ENCODE peak calls at places on chromosome 19, in ten cellular contexts. Y, A, S, P, N, W, M, Z, R and C are unnamed samples.

GRCh38 chr19:5338661-5339469 is 1.7 kb downstream of the PTPRS start:
- DNase-seq in P (no peak), R (peak), M (no peak), Z (peak), Y (no peak), N (no peak), A (no peak), W (no peak), S (no peak), C (no peak)

GRCh38 chr19:33529094-33529676 is 7.6 kb upstream of the PEPD start:
- DNase-seq in M (no peak), Y (peak), P (no peak), W (no peak), S (no peak), R (no peak), Z (no peak), A (no peak), N (no peak), C (no peak)

GRCh38 chr19:39237200-39238184 is 7.3 kb downstream of the IFNL3 start:
- DNase-seq in W (peak), M (peak), S (no peak), Y (peak), A (no peak), R (peak), P (peak), Z (no peak), N (peak), C (peak)

GRCh38 chr19:51365211-51366049 is 758 bp downstream of the ETFB start:
- DNase-seq in A (peak), Z (no peak), M (peak), Y (peak), P (peak), R (peak), N (peak), S (peak), W (no peak), C (no peak)

GRCh38 chr19:17420267-17420924 is 549 bp downstream of the MVB12A start:
- DNase-seq in A (no peak), R (peak), N (peak), Y (peak), P (peak), Z (no peak), S (peak), M (peak), W (no peak), C (peak)

GRCh38 chr19:5436101-5436947 is 18.9 kb upstream of the ZNRF4 start:
- DNase-seq in P (peak), R (peak), S (no peak), A (peak), W (no peak), M (no peak), N (peak), Z (peak), Y (no peak), C (peak)

GRCh38 chr19:50330365-50331078 is 1.3 kb upstream of the KCNC3 start:
- DNase-seq in N (peak), A (no peak), S (peak), R (peak), Y (peak), M (peak), W (peak), Z (peak), P (peak), C (peak)

GRCh38 chr19:44553478-44554171 is 24.1 kb upstream of the CEACAM20 start:
- DNase-seq in R (no peak), W (no peak), Z (no peak), S (no peak), N (peak), Y (no peak), P (no peak), A (peak), M (no peak), C (peak)

GRCh38 chr19:33114302-33114701 is 17.6 kb upstream of the WDR88 start:
- DNase-seq in R (no peak), S (no peak), A (no peak), Z (no peak), N (no peak), M (no peak), Y (no peak), W (peak), P (no peak), C (no peak)

GRCh38 chr19:46579286-46579944 is 21.7 kb upstream of the CALM3 start:
- DNase-seq in M (no peak), Z (no peak), R (no peak), W (no peak), Y (no peak), P (peak), N (no peak), A (no peak), S (peak), C (peak)

GRCh38 chr19:33864311-33864850 is 67.7 kb downstream of the KCTD15 start:
- DNase-seq in S (peak), Z (no peak), A (no peak), R (no peak), M (peak), P (no peak), N (no peak), W (no peak), Y (no peak), C (peak)

GRCh38 chr19:814108-815078 is 7.4 kb downstream of the PLPPR3 start:
- DNase-seq in Z (no peak), N (no peak), S (no peak), R (no peak), M (no peak), P (no peak), W (no peak), A (no peak), Y (peak), C (no peak)

GRCh38 chr19:1401138-1401888 is at the start of gene GAMT:
- DNase-seq in N (peak), A (no peak), R (peak), W (no peak), M (no peak), S (no peak), Z (peak), P (no peak), Y (peak), C (no peak)

DNA sequence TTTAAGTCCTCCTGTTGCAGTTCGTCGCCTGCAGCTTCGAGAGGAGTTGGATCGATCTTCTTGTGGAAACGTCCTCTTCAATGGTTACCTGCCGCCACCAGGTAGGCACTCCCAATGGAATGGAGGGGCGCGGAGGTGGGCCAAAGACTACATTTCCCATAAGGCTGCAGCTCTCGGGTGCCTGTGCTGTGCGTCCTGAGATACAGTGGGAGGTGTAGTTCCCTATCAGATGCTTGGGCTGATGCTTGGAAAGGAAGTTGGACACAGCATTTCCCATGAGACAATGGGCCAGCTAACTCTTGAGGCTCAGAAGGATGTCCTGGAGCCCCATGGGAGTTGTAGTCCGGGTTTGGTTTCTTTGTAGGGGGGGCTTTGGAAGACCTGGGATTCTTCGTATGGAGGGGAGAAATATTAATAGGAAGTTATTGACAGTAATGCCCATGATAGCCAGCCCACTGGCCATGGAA is 1.8 kb downstream of the SHKBP1 start:
- DNase-seq in N (peak), S (no peak), M (no peak), Z (no peak), W (no peak), Y (no peak), P (peak), R (no peak), A (no peak), C (no peak)
- H3K27ac ChIP-seq in N (no peak), S (no peak), M (no peak), Z (no peak), W (no peak), Y (no peak), P (no peak), R (no peak), A (no peak), C (no peak)

GRCh38 chr19:19525611-19526380 is 2.9 kb upstream of the YJEFN3 start:
- DNase-seq in M (no peak), Y (no peak), W (no peak), N (no peak), A (no peak), S (no peak), P (no peak), R (no peak), Z (no peak), C (no peak)
- H3K27ac ChIP-seq in M (no peak), Y (no peak), W (no peak), N (no peak), A (no peak), S (no peak), P (no peak), R (no peak), Z (peak), C (peak)

GRCh38 chr19:15641901-15642491 is 1.3 kb downstream of the CYP4F3 start:
- DNase-seq in M (no peak), Z (no peak), R (no peak), S (no peak), W (no peak), A (no peak), P (no peak), Y (no peak), N (no peak), C (no peak)

GRCh38 chr19:15640904-15641597 is 354 bp downstream of the CYP4F3 start:
- DNase-seq in R (no peak), Z (no peak), W (no peak), A (no peak), Y (peak), M (peak), N (no peak), P (peak), S (no peak), C (no peak)

GRCh38 chr19:15642807-15643206 is 2.1 kb downstream of the CYP4F3 start:
- DNase-seq in W (no peak), Z (no peak), Y (no peak), M (no peak), P (no peak), S (no peak), A (no peak), R (no peak), N (no peak), C (no peak)

GRCh38 chr19:15643387-15643786 is 2.7 kb downstream of the CYP4F3 start:
- DNase-seq in Y (no peak), N (no peak), S (no peak), R (no peak), Z (no peak), W (no peak), M (no peak), P (no peak), A (no peak), C (no peak)

DNA sequence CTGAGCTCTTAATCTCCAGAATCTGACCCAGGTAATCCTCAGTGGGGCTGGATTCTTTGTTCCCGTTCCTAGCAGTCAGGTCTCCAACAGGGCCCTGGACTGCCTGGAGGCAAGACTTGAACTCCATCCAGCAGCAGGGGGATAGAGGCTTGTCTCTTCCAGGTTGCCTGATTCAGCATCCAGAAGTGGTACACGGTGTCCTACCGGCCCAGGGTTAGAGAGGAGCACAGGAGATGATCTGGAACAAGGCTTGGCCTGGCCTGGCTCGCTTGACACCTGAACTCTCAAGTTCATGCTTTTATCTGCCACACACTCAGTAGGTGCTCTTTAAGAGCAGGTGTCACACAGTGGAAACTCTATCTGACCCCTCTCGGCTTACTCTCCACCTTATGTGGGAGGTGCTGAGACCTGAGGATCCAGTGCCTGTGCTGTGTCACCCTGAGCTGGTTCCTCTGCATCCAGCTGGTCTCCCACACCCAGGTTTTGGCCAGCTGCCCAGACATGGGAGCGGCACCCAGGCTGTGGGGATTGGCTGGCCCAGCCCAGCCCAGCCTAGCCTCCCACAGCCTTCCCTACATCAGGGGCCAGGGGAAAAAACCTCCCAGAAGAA is at the start of gene CYP4F3:
- DNase-seq in Y (peak), A (no peak), P (peak), Z (peak), S (peak), R (no peak), M (peak), W (peak), N (peak), C (peak)
- H3K27ac ChIP-seq in Y (no peak), A (no peak), P (peak), Z (peak), S (no peak), R (no peak), M (peak), W (peak), N (no peak), C (peak)

GRCh38 chr19:18520848-18521691 is 800 bp downstream of the ELL start:
- DNase-seq in W (no peak), A (no peak), M (peak), Z (no peak), N (peak), P (no peak), R (peak), S (peak), Y (peak), C (no peak)

GRCh38 chr19:18521692-18522123 is at the start of gene ELL:
- DNase-seq in A (no peak), P (no peak), S (no peak), M (no peak), R (no peak), Y (no peak), N (no peak), Z (no peak), W (no peak), C (no peak)

GRCh38 chr19:18523841-18524240 is 2.0 kb upstream of the ELL start:
- DNase-seq in R (no peak), A (no peak), S (no peak), P (no peak), Y (no peak), W (no peak), M (no peak), N (no peak), Z (no peak), C (no peak)

GRCh38 chr19:18519962-18520847 is 1.7 kb downstream of the ELL start:
- DNase-seq in Y (peak), R (peak), P (peak), Z (no peak), W (peak), N (no peak), A (peak), S (peak), M (peak), C (peak)

DNA sequence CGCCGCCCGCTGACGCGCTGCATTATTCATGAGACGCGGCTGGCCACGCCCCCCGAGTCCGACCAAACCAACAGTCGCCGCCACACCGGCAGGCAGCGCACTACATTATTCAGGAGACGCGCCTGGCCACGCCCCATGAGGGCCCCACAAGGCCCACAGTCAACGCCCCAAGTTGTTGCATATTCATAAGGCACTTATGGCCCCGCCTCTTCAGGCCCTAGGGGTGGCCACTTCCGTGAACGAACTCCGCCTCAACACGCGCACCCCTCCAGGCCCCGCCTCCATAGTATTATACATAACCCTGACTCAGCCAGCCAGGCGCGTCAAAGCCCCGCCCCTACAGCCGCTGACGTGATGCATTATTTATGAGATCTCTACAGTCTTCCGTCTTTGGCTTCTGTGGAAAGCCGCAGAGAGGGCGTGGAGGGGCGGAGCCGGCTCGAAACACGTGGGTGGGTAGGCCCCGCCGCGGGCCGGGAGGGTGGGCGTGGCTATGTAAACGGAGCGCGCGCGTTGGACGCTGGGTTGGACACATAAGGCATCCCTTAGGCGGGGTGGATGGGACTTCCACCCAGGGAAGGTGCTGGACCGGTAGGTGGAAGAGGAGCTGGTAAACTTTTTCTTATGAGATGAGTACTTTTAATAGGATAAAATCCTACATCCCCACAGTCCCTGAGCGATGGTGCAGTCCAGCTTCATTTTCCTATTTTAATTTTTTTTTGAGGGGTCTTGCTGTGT is 423 bp upstream of the ELL start:
- DNase-seq in W (peak), Y (peak), P (peak), R (peak), A (peak), Z (peak), N (peak), M (peak), S (peak), C (peak)
- H3K27ac ChIP-seq in W (peak), Y (no peak), P (peak), R (peak), A (peak), Z (peak), N (peak), M (peak), S (peak), C (peak)

GRCh38 chr19:9986787-9987281 is 23.5 kb downstream of the COL5A3 start:
- DNase-seq in A (peak), M (no peak), W (no peak), P (no peak), Z (no peak), Y (peak), R (no peak), N (no peak), S (peak), C (no peak)
- H3K27ac ChIP-seq in A (no peak), M (no peak), W (no peak), P (no peak), Z (peak), Y (no peak), R (no peak), N (no peak), S (no peak), C (no peak)

GRCh38 chr19:14091885-14092462 is 1.4 kb upstream of the SAMD1 start:
- DNase-seq in A (no peak), W (no peak), M (no peak), N (peak), R (no peak), S (no peak), Y (peak), Z (no peak), P (no peak), C (no peak)

GRCh38 chr19:14093117-14093784 is 2.7 kb upstream of the SAMD1 start:
- DNase-seq in P (no peak), S (no peak), W (no peak), Y (no peak), R (no peak), A (no peak), M (no peak), Z (no peak), N (no peak), C (no peak)

GRCh38 chr19:14097532-14098151 is 7.1 kb upstream of the SAMD1 start:
- DNase-seq in Z (no peak), N (no peak), R (no peak), W (no peak), Y (no peak), A (no peak), S (no peak), P (no peak), M (no peak), C (no peak)

GRCh38 chr19:14096272-14096992 is 5.9 kb upstream of the SAMD1 start:
- DNase-seq in A (no peak), N (no peak), Y (no peak), Z (no peak), W (no peak), R (no peak), S (no peak), P (no peak), M (no peak), C (no peak)

DNA sequence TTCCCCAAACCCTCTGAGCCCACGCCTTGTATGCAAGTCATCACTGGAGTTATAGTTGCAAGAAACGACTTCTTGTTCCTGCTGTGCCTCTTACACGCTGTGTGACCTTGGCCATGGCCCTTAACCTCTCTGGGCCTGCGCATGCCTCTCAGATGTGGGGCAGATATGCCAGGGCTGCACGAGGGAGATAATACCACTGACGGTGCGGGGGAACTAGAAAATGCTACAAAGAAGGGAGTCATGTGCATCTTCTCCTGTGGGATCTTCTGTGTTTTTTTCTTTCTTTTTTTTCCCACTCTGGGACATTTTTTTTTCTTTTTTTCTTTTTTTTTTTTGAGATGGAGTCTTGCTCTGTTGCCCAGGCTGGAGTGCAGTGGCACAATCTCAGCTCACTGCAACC is 4.3 kb upstream of the SAMD1 start:
- DNase-seq in N (peak), Y (no peak), S (peak), Z (no peak), P (no peak), W (no peak), M (no peak), R (no peak), A (no peak), C (no peak)
- H3K27ac ChIP-seq in N (no peak), Y (no peak), S (no peak), Z (no peak), P (no peak), W (no peak), M (no peak), R (no peak), A (no peak), C (peak)

GRCh38 chr19:19517235-19517619 is 1.2 kb downstream of the NDUFA13 start:
- DNase-seq in P (no peak), Z (no peak), R (no peak), W (no peak), Y (peak), N (no peak), M (no peak), A (no peak), S (no peak), C (no peak)
- H3K27ac ChIP-seq in P (no peak), Z (no peak), R (no peak), W (peak), Y (no peak), N (peak), M (no peak), A (no peak), S (no peak), C (peak)